ENCODE peak calls at places on chromosome 21, in five cellular contexts. One of them, this sample, is unnamed.

GRCh38 chr21:31045841-31046240 is 7.6 kb upstream of the KRTAP19-8 start:
- DNase-seq in CD8-positive, alpha-beta T cell: no peak
- DNase-seq in AG10803: no peak
- DNase-seq in AG04450: no peak
- DNase-seq in fibroblast of lung: no peak
- DNase-seq in this sample: no peak

GRCh38 chr21:17900281-17900989 is 81.3 kb upstream of the C21orf91 start:
- DNase-seq in CD8-positive, alpha-beta T cell: no peak
- DNase-seq in AG10803: no peak
- DNase-seq in fibroblast of lung: no peak
- DNase-seq in AG04450: no peak
- DNase-seq in this sample: no peak

GRCh38 chr21:40215941-40216340 is 348.7 kb downstream of the PCP4 start:
- DNase-seq in AG04450: no peak
- DNase-seq in AG10803: no peak
- DNase-seq in fibroblast of lung: no peak
- DNase-seq in CD8-positive, alpha-beta T cell: no peak
- DNase-seq in this sample: no peak

GRCh38 chr21:39842741-39843146 is 24.5 kb upstream of the PCP4 start:
- DNase-seq in fibroblast of lung: no peak
- DNase-seq in AG04450: no peak
- DNase-seq in AG10803: peak; percentile 15
- DNase-seq in CD8-positive, alpha-beta T cell: no peak
- DNase-seq in this sample: no peak

GRCh38 chr21:25573409-25574206 is 33.7 kb downstream of the MRPL39 start:
- DNase-seq in CD8-positive, alpha-beta T cell: no peak
- DNase-seq in AG04450: peak; percentile 83
- DNase-seq in fibroblast of lung: peak; percentile 98
- DNase-seq in AG10803: peak; percentile 75
- DNase-seq in this sample: peak; percentile 92

GRCh38 chr21:22374218-22374969 is 1376.2 kb downstream of the NCAM2 start:
- DNase-seq in AG10803: no peak
- DNase-seq in fibroblast of lung: no peak
- DNase-seq in AG04450: no peak
- DNase-seq in CD8-positive, alpha-beta T cell: no peak
- DNase-seq in this sample: no peak

GRCh38 chr21:7953058-7953457 is 2568.3 kb upstream of the TPTE start:
- DNase-seq in CD8-positive, alpha-beta T cell: no peak
- DNase-seq in AG04450: no peak
- DNase-seq in AG10803: no peak
- DNase-seq in fibroblast of lung: no peak
- DNase-seq in this sample: no peak

GRCh38 chr21:27219068-27219467 is 252.2 kb upstream of the ADAMTS5 start:
- DNase-seq in AG10803: peak; percentile 75
- DNase-seq in AG04450: no peak
- DNase-seq in fibroblast of lung: peak; percentile 49
- DNase-seq in CD8-positive, alpha-beta T cell: no peak
- DNase-seq in this sample: no peak

GRCh38 chr21:31781737-31782136 is 49.8 kb upstream of the SCAF4 start:
- DNase-seq in fibroblast of lung: peak; percentile 30
- DNase-seq in CD8-positive, alpha-beta T cell: no peak
- DNase-seq in AG04450: no peak
- DNase-seq in AG10803: peak; percentile 23
- DNase-seq in this sample: peak; percentile 37

GRCh38 chr21:44399151-44399954 is 45.9 kb downstream of the TRPM2 start:
- DNase-seq in CD8-positive, alpha-beta T cell: no peak
- DNase-seq in AG04450: no peak
- DNase-seq in fibroblast of lung: no peak
- DNase-seq in AG10803: no peak
- DNase-seq in this sample: no peak

GRCh38 chr21:40847956-40848355 is 998 bp upstream of the DSCAM start:
- DNase-seq in AG04450: no peak
- DNase-seq in fibroblast of lung: no peak
- DNase-seq in CD8-positive, alpha-beta T cell: no peak
- DNase-seq in AG10803: no peak
- DNase-seq in this sample: no peak

GRCh38 chr21:38843806-38844479 is 38.2 kb downstream of the ETS2 start:
- DNase-seq in AG10803: peak; percentile 80
- DNase-seq in AG04450: peak; percentile 46
- DNase-seq in CD8-positive, alpha-beta T cell: no peak
- DNase-seq in fibroblast of lung: peak; percentile 86
- DNase-seq in this sample: no peak

GRCh38 chr21:31813873-31814272 is 58.9 kb upstream of the HUNK start:
- DNase-seq in fibroblast of lung: no peak
- DNase-seq in CD8-positive, alpha-beta T cell: no peak
- DNase-seq in AG04450: no peak
- DNase-seq in AG10803: no peak
- DNase-seq in this sample: no peak

GRCh38 chr21:44485254-44485793 is 30.0 kb downstream of the LRRC3 start:
- DNase-seq in AG10803: peak; percentile 44
- DNase-seq in fibroblast of lung: no peak
- DNase-seq in CD8-positive, alpha-beta T cell: no peak
- DNase-seq in AG04450: no peak
- DNase-seq in this sample: no peak

GRCh38 chr21:34935868-34936267 is 113.2 kb downstream of the RUNX1 start:
- DNase-seq in fibroblast of lung: peak; percentile 55
- DNase-seq in AG10803: no peak
- DNase-seq in CD8-positive, alpha-beta T cell: no peak
- DNase-seq in AG04450: no peak
- DNase-seq in this sample: no peak

GRCh38 chr21:26846036-26846931 is 1.1 kb upstream of the ADAMTS1 start:
- DNase-seq in AG04450: no peak
- DNase-seq in CD8-positive, alpha-beta T cell: no peak
- DNase-seq in AG10803: peak; percentile 80
- DNase-seq in fibroblast of lung: peak; percentile 65
- DNase-seq in this sample: no peak

GRCh38 chr21:34775793-34776192 is 107.0 kb downstream of the CLIC6 start:
- DNase-seq in CD8-positive, alpha-beta T cell: no peak
- DNase-seq in fibroblast of lung: peak; percentile 50
- DNase-seq in AG04450: no peak
- DNase-seq in AG10803: no peak
- DNase-seq in this sample: no peak

GRCh38 chr21:25717491-25718139 is 17.1 kb downstream of the ATP5PF start:
- DNase-seq in CD8-positive, alpha-beta T cell: no peak
- DNase-seq in AG10803: peak; percentile 23
- DNase-seq in AG04450: no peak
- DNase-seq in fibroblast of lung: peak; percentile 37
- DNase-seq in this sample: no peak

GRCh38 chr21:43957629-43958362 is 54.3 kb upstream of the TRAPPC10 start:
- DNase-seq in AG10803: no peak
- DNase-seq in CD8-positive, alpha-beta T cell: no peak
- DNase-seq in fibroblast of lung: no peak
- DNase-seq in AG04450: no peak
- DNase-seq in this sample: no peak

GRCh38 chr21:39657091-39657689 is 44.5 kb downstream of the B3GALT5 start:
- DNase-seq in fibroblast of lung: no peak
- DNase-seq in AG04450: no peak
- DNase-seq in CD8-positive, alpha-beta T cell: no peak
- DNase-seq in AG10803: no peak
- DNase-seq in this sample: no peak

GRCh38 chr21:40386301-40386911 is 460.6 kb downstream of the DSCAM start:
- DNase-seq in AG10803: no peak
- DNase-seq in AG04450: no peak
- DNase-seq in CD8-positive, alpha-beta T cell: no peak
- DNase-seq in fibroblast of lung: peak; percentile 25
- DNase-seq in this sample: no peak

GRCh38 chr21:33645730-33646129 is 3.4 kb downstream of the ITSN1 start:
- DNase-seq in fibroblast of lung: no peak
- DNase-seq in AG10803: no peak
- DNase-seq in AG04450: no peak
- DNase-seq in CD8-positive, alpha-beta T cell: no peak
- DNase-seq in this sample: no peak

GRCh38 chr21:33650230-33650629 is 7.9 kb downstream of the ITSN1 start:
- DNase-seq in AG04450: no peak
- DNase-seq in fibroblast of lung: no peak
- DNase-seq in AG10803: no peak
- DNase-seq in CD8-positive, alpha-beta T cell: no peak
- DNase-seq in this sample: no peak

GRCh38 chr21:33647560-33647959 is 5.3 kb downstream of the ITSN1 start:
- DNase-seq in fibroblast of lung: no peak
- DNase-seq in AG10803: no peak
- DNase-seq in AG04450: no peak
- DNase-seq in CD8-positive, alpha-beta T cell: no peak
- DNase-seq in this sample: no peak

GRCh38 chr21:33650929-33651505 is 8.7 kb downstream of the ITSN1 start:
- DNase-seq in AG10803: no peak
- DNase-seq in fibroblast of lung: peak; percentile 41
- DNase-seq in AG04450: no peak
- DNase-seq in CD8-positive, alpha-beta T cell: no peak
- DNase-seq in this sample: no peak

DNA sequence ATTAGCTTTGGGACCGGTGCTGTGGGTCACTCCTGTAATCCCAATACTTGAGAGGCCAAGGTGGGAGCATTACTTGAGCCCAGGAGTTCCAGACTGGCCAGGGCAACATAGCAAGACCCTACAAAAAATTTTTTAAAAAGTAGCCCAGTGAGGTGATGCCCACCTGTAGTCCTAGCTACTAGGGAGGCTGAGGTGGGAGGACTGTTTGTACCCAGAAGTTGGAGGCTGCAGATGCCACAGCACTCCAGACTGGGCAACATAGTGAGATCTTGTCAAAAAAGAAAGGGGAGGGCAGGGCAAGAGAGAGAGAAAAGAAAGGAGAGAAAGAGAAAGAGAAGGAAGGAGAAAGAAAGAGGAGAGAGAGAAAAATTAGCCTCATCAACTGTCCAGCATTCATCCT is 6.3 kb downstream of the ITSN1 start:
- DNase-seq in AG10803: no peak
- DNase-seq in AG04450: no peak
- DNase-seq in CD8-positive, alpha-beta T cell: no peak
- DNase-seq in fibroblast of lung: no peak
- DNase-seq in this sample: no peak
- TF ChIP-seq CTCF in AG10803: no peak
- TF ChIP-seq CTCF in AG04450: no peak
- TF ChIP-seq CTCF in CD8-positive, alpha-beta T cell: no peak
- TF ChIP-seq CTCF in fibroblast of lung: no peak
- TF ChIP-seq CTCF in this sample: no peak

GRCh38 chr21:36125513-36126121 is 9.3 kb upstream of the CBR3 start:
- DNase-seq in AG10803: peak; percentile 59
- DNase-seq in CD8-positive, alpha-beta T cell: no peak
- DNase-seq in AG04450: no peak
- DNase-seq in fibroblast of lung: peak; percentile 60
- DNase-seq in this sample: no peak
- H3K4me3 ChIP-seq in AG10803: no peak overlapping the region
- H3K4me3 ChIP-seq in CD8-positive, alpha-beta T cell: no peak overlapping the region
- H3K4me3 ChIP-seq in AG04450: no peak overlapping the region
- H3K4me3 ChIP-seq in fibroblast of lung: no peak overlapping the region
- H3K4me3 ChIP-seq in this sample: no peak overlapping the region

GRCh38 chr21:20445971-20446370 is 552.2 kb upstream of the NCAM2 start:
- DNase-seq in fibroblast of lung: no peak
- DNase-seq in CD8-positive, alpha-beta T cell: no peak
- DNase-seq in AG10803: no peak
- DNase-seq in AG04450: no peak
- DNase-seq in this sample: no peak

DNA sequence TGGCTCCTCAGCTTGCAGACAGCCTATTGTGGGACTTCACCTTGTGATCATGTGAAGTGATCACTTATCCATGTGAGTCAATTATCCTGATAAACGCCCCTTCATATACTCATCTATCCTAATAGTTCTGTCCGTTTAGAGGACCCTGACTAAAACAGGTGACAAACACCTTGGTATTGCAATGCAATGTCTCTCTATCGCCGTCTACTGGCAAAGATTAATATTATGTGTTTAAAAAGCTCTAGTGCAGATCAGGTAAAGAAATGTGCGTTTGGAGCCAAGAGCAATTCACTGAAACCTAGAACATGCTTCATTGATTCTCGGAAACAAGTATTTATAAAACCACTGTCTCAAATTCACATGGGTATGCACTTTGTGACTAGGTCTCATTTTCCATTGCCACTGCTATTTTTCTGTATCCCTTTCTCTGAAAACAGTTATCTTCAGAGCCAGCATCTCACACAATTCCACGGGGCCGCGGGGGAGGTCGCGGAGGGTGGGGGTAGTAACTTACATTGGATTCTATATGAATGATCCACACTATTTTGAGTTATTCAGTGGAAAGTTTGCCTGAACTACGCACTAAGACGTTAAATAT is 554.6 kb upstream of the NCAM2 start:
- DNase-seq in AG10803: no peak
- DNase-seq in AG04450: no peak
- DNase-seq in CD8-positive, alpha-beta T cell: no peak
- DNase-seq in fibroblast of lung: no peak
- DNase-seq in this sample: no peak
- TF ChIP-seq CTCF in AG10803: no peak
- TF ChIP-seq CTCF in AG04450: no peak
- TF ChIP-seq CTCF in CD8-positive, alpha-beta T cell: no peak
- TF ChIP-seq CTCF in fibroblast of lung: peak; percentile 15
- TF ChIP-seq CTCF in this sample: peak; percentile 43

DNA sequence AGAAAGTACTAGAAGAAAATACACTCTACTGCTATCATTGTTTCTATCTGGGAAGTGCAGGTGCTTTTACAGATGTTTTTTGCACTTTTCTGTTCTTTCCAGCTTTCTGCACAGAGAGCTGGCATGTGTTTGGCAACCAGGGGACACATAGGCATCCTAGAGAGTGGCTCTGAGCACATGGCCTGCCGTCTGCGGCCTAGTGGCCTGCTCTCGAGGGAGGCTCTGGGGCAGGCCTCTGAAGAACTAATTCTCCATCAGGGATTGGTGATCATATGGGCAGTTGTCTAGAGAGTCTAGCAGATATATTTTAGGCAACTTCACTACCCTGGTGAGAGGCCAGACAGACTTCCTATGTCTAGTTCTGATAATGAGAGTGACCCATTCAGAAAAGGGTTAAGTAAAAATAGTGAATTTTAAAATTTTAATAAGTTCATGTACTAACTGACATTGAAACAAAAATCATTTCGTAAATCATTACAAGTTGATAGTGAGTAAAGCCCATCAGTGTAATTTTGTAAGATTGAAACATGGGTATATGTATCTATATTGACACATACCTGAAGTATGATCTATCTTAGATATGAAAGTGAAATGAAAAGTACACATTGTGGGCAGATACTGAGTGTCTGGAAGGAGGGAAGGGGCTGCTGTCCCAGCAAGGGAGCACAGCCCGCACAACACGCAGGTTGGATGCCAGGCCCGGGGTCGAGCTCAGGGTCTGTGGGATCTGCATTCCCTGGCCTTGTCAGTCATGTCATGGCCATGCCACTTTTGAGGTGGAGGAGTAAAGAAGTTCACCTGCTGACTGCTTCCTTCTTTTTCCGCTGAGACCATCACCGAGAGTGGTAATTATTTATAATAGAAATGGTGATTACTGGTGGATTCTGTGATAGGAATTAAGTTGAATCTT is 79.8 kb downstream of the PCBP3 start:
- DNase-seq in fibroblast of lung: no peak
- DNase-seq in CD8-positive, alpha-beta T cell: no peak
- DNase-seq in AG10803: no peak
- DNase-seq in AG04450: no peak
- DNase-seq in this sample: no peak
- H3K4me3 ChIP-seq in fibroblast of lung: no peak overlapping the region
- H3K4me3 ChIP-seq in CD8-positive, alpha-beta T cell: no peak overlapping the region
- H3K4me3 ChIP-seq in AG10803: no peak overlapping the region
- H3K4me3 ChIP-seq in AG04450: no peak overlapping the region
- H3K4me3 ChIP-seq in this sample: no peak overlapping the region